ENCODE peak calls at places on chromosomes 6 and 20, in seven cellular contexts. D, N, L, Y, J, E and Z are unnamed samples.

GRCh38 chr6:110618591-110619267 is 142.3 kb upstream of the SLC22A16 start:
- DNase-seq in D (no peak), N (peak; percentile 28), J (no peak), Y (peak; percentile 25), E (no peak), L (no peak), Z (peak; percentile 11)

GRCh38 chr6:166955865-166956443 is 396 bp downstream of the RNASET2 start:
- DNase-seq in J (no peak), E (peak; percentile 12), L (peak; percentile 60), Y (no peak), N (peak; percentile 15), D (peak; percentile 28), Z (peak; percentile 57)

GRCh38 chr6:16450285-16450684 is 211.9 kb downstream of the GMPR start:
- DNase-seq in D (no peak), Y (no peak), E (peak; percentile 92), N (peak; percentile 98), J (no peak), L (no peak), Z (no peak)

GRCh38 chr6:106568518-106568917 is 60.8 kb downstream of the RTN4IP1 start:
- DNase-seq in J (no peak), Y (no peak), L (no peak), E (no peak), N (peak; percentile 55), D (no peak), Z (no peak)

GRCh38 chr20:44024820-44025580 is 110.3 kb downstream of the TOX2 start:
- DNase-seq in N (no peak), D (no peak), E (no peak), J (no peak), L (no peak), Y (no peak), Z (no peak)

GRCh38 chr6:114712129-114712662 is 369.4 kb upstream of the HS3ST5 start:
- DNase-seq in N (no peak), J (no peak), L (no peak), E (no peak), Y (no peak), D (no peak), Z (no peak)

GRCh38 chr6:160041608-160042007 is 72.7 kb downstream of the IGF2R start:
- DNase-seq in E (peak; percentile 58), N (peak; percentile 70), D (no peak), L (no peak), J (peak; percentile 59), Y (peak; percentile 11), Z (no peak)

GRCh38 chr6:37807656-37808055 is 11.9 kb upstream of the ZFAND3 start:
- DNase-seq in D (no peak), J (no peak), L (peak; percentile 99), N (no peak), E (no peak), Y (no peak), Z (no peak)

GRCh38 chr20:3068986-3069900 is 2.2 kb upstream of the OXT start:
- DNase-seq in Y (no peak), N (peak; percentile 36), E (peak; percentile 11), J (no peak), D (no peak), L (no peak), Z (peak; percentile 45)

GRCh38 chr6:11179088-11179977 is 53.1 kb downstream of the NEDD9 start:
- DNase-seq in D (no peak), J (no peak), L (no peak), N (no peak), Y (no peak), E (no peak), Z (no peak)

GRCh38 chr20:49323622-49324238 is 45.9 kb upstream of the ZNFX1 start:
- DNase-seq in L (peak; percentile 21), Y (peak; percentile 82), D (peak; percentile 19), J (peak; percentile 46), E (peak; percentile 78), N (peak; percentile 74), Z (peak; percentile 52)

GRCh38 chr6:89818977-89819335 is 638 bp downstream of the MDN1 start:
- DNase-seq in D (peak; percentile 32), Y (peak; percentile 71), E (peak; percentile 5), L (peak; percentile 23), J (peak; percentile 42), N (peak; percentile 30), Z (peak; percentile 54)

GRCh38 chr6:21104288-21104687 is 489.3 kb upstream of the SOX4 start:
- DNase-seq in D (no peak), J (no peak), Y (no peak), N (no peak), L (no peak), E (no peak), Z (no peak)

GRCh38 chr20:57622579-57623381 is 2.6 kb upstream of the ZBP1 start:
- DNase-seq in L (peak; percentile 24), Y (peak; percentile 28), N (peak; percentile 37), D (peak; percentile 73), E (peak; percentile 61), J (peak; percentile 94), Z (peak; percentile 83)

GRCh38 chr6:32432050-32432450 is 7.6 kb upstream of the HLA-DRA start:
- DNase-seq in N (peak; percentile 30), E (no peak), J (no peak), D (peak; percentile 33), L (no peak), Y (peak; percentile 67), Z (peak; percentile 75)

GRCh38 chr6:30719356-30719755 is 796 bp upstream of the TUBB start:
- DNase-seq in N (no peak), L (no peak), E (no peak), Y (no peak), D (no peak), J (no peak), Z (peak; percentile 69)

GRCh38 chr20:5822569-5822968 is 72.4 kb downstream of the SHLD1 start:
- DNase-seq in Y (peak; percentile 65), D (no peak), N (no peak), J (no peak), E (no peak), L (no peak), Z (peak; percentile 53)

GRCh38 chr6:80215063-80215462 is 108.6 kb downstream of the BCKDHB start:
- DNase-seq in Y (no peak), J (no peak), L (no peak), N (no peak), E (no peak), D (no peak), Z (no peak)

GRCh38 chr6:93789532-93789931 is 370.2 kb upstream of the EPHA7 start:
- DNase-seq in L (no peak), D (no peak), J (no peak), N (no peak), Y (no peak), E (no peak), Z (no peak)

GRCh38 chr6:14619419-14619781 is 501.8 kb downstream of the CD83 start:
- DNase-seq in Y (no peak), N (no peak), E (no peak), D (no peak), J (no peak), L (no peak), Z (no peak)

GRCh38 chr6:41271901-41272395 is 14.5 kb downstream of the TREM1 start:
- DNase-seq in L (no peak), Y (no peak), E (no peak), N (no peak), J (no peak), D (no peak), Z (no peak)

GRCh38 chr6:2542858-2543218 is 207.9 kb downstream of the MYLK4 start:
- DNase-seq in D (no peak), N (peak; percentile 89), E (peak; percentile 91), L (no peak), Y (peak; percentile 98), J (peak; percentile 78), Z (no peak)

GRCh38 chr6:105790635-105791034 is 295.5 kb upstream of the PRDM1 start:
- DNase-seq in L (no peak), Y (no peak), E (no peak), D (no peak), J (no peak), N (no peak), Z (peak; percentile 39)

GRCh38 chr20:36399147-36399968 is 93.2 kb downstream of the DLGAP4 start:
- DNase-seq in E (peak; percentile 33), D (peak; percentile 59), N (peak; percentile 11), L (no peak), J (peak; percentile 29), Y (peak; percentile 70), Z (peak; percentile 72)